ENCODE peak calls at places on chromosomes 3 and 15, in four cellular contexts. B, C, W and J are unnamed samples.
A peak's percentile ranks its signal among the peaks of the same experiment; 100 is the strongest.

GRCh38 chr15:60526127-60526616 is 47.2 kb upstream of the ICE2 start:
- DNase-seq in W (no peak), B (no peak), C (peak; percentile 76), J (peak; percentile 35)

GRCh38 chr3:15634671-15635661 is 33.4 kb downstream of the BTD start:
- DNase-seq in B (no peak), W (no peak), C (no peak), J (peak; percentile 27)

GRCh38 chr15:39777497-39777896 is 5.1 kb downstream of the FSIP1 start:
- DNase-seq in W (no peak), C (no peak), B (no peak), J (no peak)

GRCh38 chr3:42214565-42215283 is 51.3 kb downstream of the CCK start:
- DNase-seq in C (no peak), B (no peak), W (no peak), J (no peak)

GRCh38 chr15:87207945-87208580 is 1048.5 kb downstream of the NTRK3 start:
- DNase-seq in C (no peak), W (no peak), B (no peak), J (no peak)

GRCh38 chr3:72445827-72446405 is 402.3 kb downstream of the SHQ1 start:
- DNase-seq in C (no peak), W (no peak), B (no peak), J (no peak)

GRCh38 chr15:42059661-42060476 is 34.5 kb downstream of the PLA2G4D start:
- DNase-seq in B (peak; percentile 30), C (no peak), W (peak; percentile 28), J (peak; percentile 68)

GRCh38 chr3:178263236-178263916 is 272.9 kb upstream of the KCNMB2 start:
- DNase-seq in B (no peak), C (no peak), W (no peak), J (no peak)

GRCh38 chr3:141250342-141250741 is 18.7 kb downstream of the PXYLP1 start:
- DNase-seq in B (no peak), C (no peak), W (no peak), J (no peak)

GRCh38 chr15:69305933-69306568 is 7.3 kb downstream of the PAQR5 start:
- DNase-seq in B (no peak), C (no peak), W (no peak), J (no peak)

GRCh38 chr15:69304176-69304533 is 5.4 kb downstream of the PAQR5 start:
- DNase-seq in W (peak; percentile 25), B (no peak), C (no peak), J (no peak)

GRCh38 chr15:69305204-69305931 is 6.7 kb downstream of the PAQR5 start:
- DNase-seq in C (no peak), B (no peak), W (peak; percentile 52), J (peak; percentile 41)

GRCh38 chr15:69302929-69303328 is 4.2 kb downstream of the PAQR5 start:
- DNase-seq in C (no peak), B (no peak), W (no peak), J (no peak)

DNA sequence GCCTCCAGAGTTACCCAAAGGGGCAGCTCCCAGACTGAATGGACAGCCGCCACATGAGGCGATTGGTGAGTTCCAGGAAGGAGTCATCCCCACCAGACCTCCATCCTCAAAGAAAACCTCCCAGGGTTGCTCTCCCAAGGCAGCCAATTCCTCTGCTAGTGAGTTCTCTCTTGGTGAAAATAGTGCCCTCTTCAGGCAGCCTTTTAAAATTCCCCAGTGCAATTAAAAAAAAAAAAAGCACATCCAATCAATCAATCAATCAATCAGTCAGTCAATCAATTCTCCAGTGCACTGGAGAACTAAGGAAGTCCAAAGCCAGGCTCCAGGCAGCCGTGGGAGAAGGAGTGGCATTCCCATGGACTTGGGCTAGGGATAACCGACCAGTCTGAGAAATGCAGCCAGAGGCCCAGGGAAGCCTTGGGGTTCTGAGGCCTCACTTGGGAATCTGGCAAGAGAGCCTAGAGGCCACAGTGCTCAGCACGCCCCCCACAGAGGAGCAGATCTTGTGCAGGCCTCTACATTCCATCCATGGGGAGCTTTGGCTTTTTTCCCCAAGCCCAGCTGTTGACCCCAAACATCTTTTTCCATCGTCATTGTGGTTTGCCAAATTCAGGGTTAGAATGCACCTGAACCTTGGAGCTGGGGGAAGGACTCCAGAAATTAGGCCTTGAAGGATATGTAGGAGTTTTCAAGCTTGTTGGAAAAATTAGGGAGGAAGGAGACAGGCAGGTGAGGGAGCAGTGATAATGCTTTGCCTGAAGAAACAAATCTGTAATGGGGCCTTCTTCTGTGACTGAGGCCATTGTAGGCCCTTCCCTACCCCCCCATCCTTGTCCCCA is 4.8 kb downstream of the PAQR5 start:
- DNase-seq in W (no peak), B (no peak), C (no peak), J (no peak)
- TF ChIP-seq CTCF in W (peak; percentile 3), B (no peak), C (no peak), J (no peak)

GRCh38 chr3:38130631-38131065 is 6.3 kb downstream of the ACAA1 start:
- DNase-seq in C (peak; percentile 94), B (no peak), W (no peak), J (no peak)
- TF ChIP-seq POLR2A in C (no peak), B (no peak), W (no peak), J (no peak)

GRCh38 chr15:45198337-45199135 is 10.8 kb upstream of the SHF start:
- DNase-seq in B (peak; percentile 98), C (peak; percentile 95), W (peak; percentile 92), J (peak; percentile 98)

GRCh38 chr15:45200799-45201556 is 13.2 kb upstream of the SHF start:
- DNase-seq in W (peak; percentile 78), B (peak; percentile 79), C (peak; percentile 79), J (peak; percentile 87)

GRCh38 chr15:45200001-45200798 is 12.4 kb upstream of the SHF start:
- DNase-seq in W (peak; percentile 95), B (peak; percentile 98), C (peak; percentile 97), J (peak; percentile 98)

GRCh38 chr15:45199136-45199810 is 11.5 kb upstream of the SHF start:
- DNase-seq in C (no peak), B (peak; percentile 61), W (peak; percentile 15), J (no peak)

GRCh38 chr15:45197512-45197911 is 9.7 kb upstream of the SHF start:
- DNase-seq in B (no peak), W (no peak), C (no peak), J (no peak)
- H3K4me3 ChIP-seq in B (no peak overlapping the region), W (peak overlapping the region; percentile 61), C (no peak overlapping the region), J (no peak overlapping the region)

GRCh38 chr3:123015596-123015995 is 12.0 kb downstream of the SEMA5B start:
- DNase-seq in B (no peak), W (no peak), C (no peak), J (no peak)
- TF ChIP-seq CTCF in B (no peak), W (peak; percentile 38), C (no peak), J (no peak)

DNA sequence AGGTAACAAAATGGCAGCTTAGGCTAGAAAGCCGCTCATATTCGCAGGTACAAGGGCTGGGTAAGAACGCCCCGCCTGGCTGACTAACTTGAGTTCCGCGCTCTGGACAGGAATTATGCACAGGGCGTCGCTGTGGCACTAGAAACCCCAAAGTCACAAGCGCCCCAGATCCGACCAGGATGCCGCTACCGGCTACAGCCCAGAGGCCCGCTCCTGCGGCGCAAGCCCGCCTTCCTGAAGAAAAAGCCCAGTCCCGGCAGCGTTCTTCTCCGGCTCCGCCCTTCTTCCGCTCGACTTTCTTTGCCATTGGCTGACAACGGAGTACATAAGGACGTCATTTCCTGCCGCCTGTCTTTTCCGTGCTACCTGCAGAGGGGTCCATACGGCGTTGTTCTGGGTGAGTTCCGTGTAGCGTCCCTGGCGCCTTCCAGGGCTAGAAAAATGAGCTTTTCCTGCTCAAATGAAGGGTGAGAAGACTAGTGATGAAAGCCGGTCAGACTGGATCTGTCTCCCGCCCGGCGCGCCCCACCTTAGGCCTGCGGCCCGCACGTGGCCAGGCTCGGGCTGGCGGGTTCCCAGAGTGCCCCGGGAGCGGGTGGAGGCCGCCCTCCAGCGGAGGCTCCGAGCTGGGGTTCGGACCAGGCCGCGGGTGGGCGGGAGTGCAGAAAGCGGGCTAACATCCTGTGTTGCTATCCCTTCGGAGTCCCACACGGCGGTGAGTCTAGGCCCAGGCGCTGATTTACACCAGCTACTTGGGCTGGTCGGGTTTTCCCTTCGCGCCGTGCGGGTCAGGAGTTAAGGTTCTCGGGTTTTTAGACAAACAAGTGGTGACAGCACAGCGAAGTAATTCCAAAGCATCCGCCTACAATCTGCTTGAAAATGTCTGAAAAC is at the start of gene RPSA:
- DNase-seq in C (peak; percentile 95), B (peak; percentile 95), W (peak; percentile 96), J (peak; percentile 94)
- TF ChIP-seq POLR2A in C (peak; percentile 96), B (peak; percentile 86), W (peak; percentile 98), J (peak; percentile 87)

GRCh38 chr3:37257581-37257980 is 83.2 kb upstream of the LRRFIP2 start:
- DNase-seq in W (no peak), B (no peak), C (no peak), J (no peak)
- H3K4me3 ChIP-seq in W (no peak overlapping the region), B (no peak overlapping the region), C (no peak overlapping the region), J (no peak overlapping the region)